ENCODE peak calls at places on chromosomes 13 and 19, in six cellular contexts. M is transverse colon; I is substantia nigra; B is K562; U is CD4-positive, alpha-beta memory T cell; Y is PC-3. D is an unnamed sample.

GRCh38 chr19:31270897-31271568 is 78.2 kb downstream of the TSHZ3 start:
- DNase-seq in M (no peak), I (no peak), Y (no peak), B (no peak), U (no peak), D (peak)

GRCh38 chr13:20824762-20825161 is 51.0 kb upstream of the EEF1AKMT1 start:
- DNase-seq in B (no peak), I (no peak), M (no peak), U (no peak), Y (no peak), D (peak)

GRCh38 chr19:44344255-44344654 is 12.2 kb downstream of the ZNF112 start:
- DNase-seq in Y (no peak), M (no peak), I (no peak), U (no peak), B (no peak), D (no peak)

GRCh38 chr19:30224689-30225606 is 147.2 kb upstream of the ZNF536 start:
- DNase-seq in Y (no peak), I (no peak), M (no peak), B (no peak), U (no peak), D (no peak)

GRCh38 chr19:46052896-46053295 is 12.1 kb upstream of the IGFL4 start:
- DNase-seq in Y (no peak), M (no peak), B (no peak), U (no peak), I (no peak), D (no peak)

GRCh38 chr13:83221813-83222241 is 660.4 kb downstream of the SLITRK1 start:
- DNase-seq in M (no peak), B (no peak), I (no peak), U (no peak), Y (peak), D (peak)

GRCh38 chr19:2064788-2065524 is 13.9 kb upstream of the MKNK2 start:
- DNase-seq in I (no peak), U (no peak), B (no peak), Y (no peak), M (no peak), D (no peak)

GRCh38 chr13:72004975-72005374 is 138.0 kb upstream of the DACH1 start:
- DNase-seq in Y (peak), B (no peak), U (no peak), M (no peak), I (no peak), D (peak)

GRCh38 chr19:45781282-45782161 is 768 bp downstream of the DMPK start:
- DNase-seq in I (no peak), U (no peak), Y (peak), M (peak), B (no peak), D (no peak)

GRCh38 chr19:16571283-16571682 is 932 bp downstream of the SLC35E1 start:
- DNase-seq in M (no peak), B (no peak), I (no peak), Y (peak), U (no peak), D (no peak)

GRCh38 chr13:60379837-60380236 is 17.2 kb upstream of the TDRD3 start:
- DNase-seq in I (no peak), B (no peak), M (no peak), Y (no peak), U (no peak), D (no peak)

GRCh38 chr13:79662882-79663281 is 181.9 kb downstream of the NDFIP2 start:
- DNase-seq in M (peak), B (no peak), U (no peak), Y (peak), I (no peak), D (no peak)

GRCh38 chr19:51552996-51553725 is 17.9 kb upstream of the ZNF175 start:
- DNase-seq in Y (peak), U (no peak), M (peak), I (no peak), B (peak), D (peak)

GRCh38 chr19:10769533-10770491 is 51.9 kb downstream of the DNM2 start:
- DNase-seq in Y (peak), U (peak), I (peak), B (peak), M (peak), D (no peak)

GRCh38 chr19:31139871-31140505 is 209.2 kb downstream of the TSHZ3 start:
- DNase-seq in U (no peak), B (no peak), Y (peak), M (no peak), I (no peak), D (peak)

GRCh38 chr13:29991343-29991742 is 140.9 kb upstream of the UBL3 start:
- DNase-seq in Y (peak), I (no peak), B (no peak), U (no peak), M (no peak), D (peak)

GRCh38 chr19:955803-956746 is 28.1 kb upstream of the WDR18 start:
- DNase-seq in B (no peak), I (no peak), M (peak), Y (no peak), U (no peak), D (no peak)

GRCh38 chr13:40060318-40061007 is 405.0 kb downstream of the COG6 start:
- DNase-seq in B (no peak), U (no peak), Y (peak), I (peak), M (no peak), D (peak)

GRCh38 chr19:49327878-49328544 is 3.0 kb upstream of the SLC6A16 start:
- DNase-seq in B (peak), I (no peak), M (no peak), Y (peak), U (peak), D (peak)

GRCh38 chr19:2150794-2151338 is 500 bp downstream of the AP3D1 start:
- DNase-seq in B (no peak), Y (no peak), U (peak), M (peak), I (no peak), D (no peak)

GRCh38 chr13:76829572-76830327 is 56.5 kb downstream of the KCTD12 start:
- DNase-seq in M (no peak), U (no peak), Y (no peak), B (no peak), I (no peak), D (no peak)

GRCh38 chr13:51534075-51534817 is 50.0 kb upstream of the WDFY2 start:
- DNase-seq in Y (no peak), I (peak), U (peak), B (no peak), M (peak), D (no peak)

GRCh38 chr13:83879431-83880171 is 2.7 kb downstream of the SLITRK1 start:
- DNase-seq in M (no peak), B (no peak), I (peak), Y (no peak), U (no peak), D (no peak)

GRCh38 chr13:74166286-74166685 is 32.1 kb upstream of the KLF12 start:
- DNase-seq in I (no peak), B (no peak), M (no peak), Y (no peak), U (no peak), D (no peak)

GRCh38 chr13:41463823-41464602 is 6.7 kb downstream of the RGCC start:
- DNase-seq in I (no peak), U (peak), Y (no peak), M (peak), B (peak), D (no peak)

GRCh38 chr19:28424662-28425430 is 788.1 kb downstream of the UQCRFS1 start:
- DNase-seq in I (no peak), U (no peak), B (no peak), M (no peak), Y (no peak), D (no peak)

GRCh38 chr19:32227561-32228165 is 117.7 kb upstream of the ZNF507 start:
- DNase-seq in U (no peak), Y (no peak), M (no peak), I (no peak), B (no peak), D (no peak)

GRCh38 chr13:67134322-67135129 is 95.6 kb downstream of the PCDH9 start:
- DNase-seq in U (no peak), B (no peak), M (no peak), Y (no peak), I (no peak), D (peak)

GRCh38 chr13:59754411-59754810 is 409.3 kb downstream of the DIAPH3 start:
- DNase-seq in I (no peak), Y (no peak), B (no peak), M (no peak), U (no peak), D (no peak)

GRCh38 chr19:49152218-49152550 is 3.0 kb downstream of the HRC start:
- DNase-seq in I (no peak), M (no peak), U (no peak), Y (no peak), B (no peak), D (no peak)

GRCh38 chr19:47187023-47187655 is 43.9 kb downstream of the BBC3 start:
- DNase-seq in U (no peak), B (no peak), M (no peak), I (no peak), Y (no peak), D (no peak)

GRCh38 chr13:106810069-106810468 is 242.1 kb upstream of the ARGLU1 start:
- DNase-seq in M (no peak), U (no peak), B (no peak), Y (no peak), I (no peak), D (no peak)

GRCh38 chr19:33797821-33798633 is 1.4 kb downstream of the KCTD15 start:
- DNase-seq in I (no peak), Y (no peak), B (peak), M (peak), U (no peak), D (no peak)

GRCh38 chr13:93066187-93066586 is 160.4 kb upstream of the GPC6 start:
- DNase-seq in B (no peak), M (no peak), Y (peak), I (no peak), U (no peak), D (peak)

GRCh38 chr19:43776285-43776684 is 4.5 kb downstream of the KCNN4 start:
- DNase-seq in Y (no peak), B (peak), I (no peak), M (no peak), U (no peak), D (no peak)

GRCh38 chr13:27168870-27169525 is 2.6 kb downstream of the USP12 start:
- DNase-seq in U (no peak), Y (peak), B (no peak), M (peak), I (no peak), D (no peak)

GRCh38 chr13:113367771-113368170 is 3.8 kb upstream of the GRTP1 start:
- DNase-seq in B (no peak), U (no peak), Y (no peak), I (no peak), M (no peak), D (no peak)

GRCh38 chr13:62829476-62829875 is 1413.8 kb upstream of the PCDH20 start:
- DNase-seq in U (no peak), Y (no peak), I (no peak), B (no peak), M (no peak), D (no peak)

GRCh38 chr19:3362217-3362907 is 4.0 kb upstream of the NFIC start:
- DNase-seq in B (no peak), U (no peak), Y (no peak), M (no peak), I (no peak), D (no peak)
- H3K27ac ChIP-seq in B (peak), U (no peak), Y (no peak), M (peak), I (peak), D (no peak)

DNA sequence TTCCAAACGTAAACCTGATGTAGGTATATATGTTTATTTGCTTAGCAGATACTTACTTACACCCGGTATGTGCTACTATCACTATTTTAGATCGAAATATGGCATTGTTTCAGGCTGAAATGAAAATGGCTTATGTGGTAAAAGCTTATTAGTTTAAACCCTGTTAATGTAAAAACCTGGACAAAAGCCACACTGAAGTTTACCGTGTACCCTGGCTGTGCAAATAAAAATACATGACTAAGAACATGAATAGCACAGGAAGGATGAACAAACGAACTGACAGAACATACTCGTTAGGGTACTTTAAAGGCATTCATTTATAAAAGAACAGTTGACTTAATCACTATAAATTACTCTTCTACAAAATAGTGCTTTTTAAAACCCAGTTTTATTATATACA is 6.6 kb downstream of the CLDN10 start:
- DNase-seq in I (no peak), M (no peak), U (no peak), B (no peak), Y (peak), D (no peak)
- H3K27ac ChIP-seq in I (no peak), M (no peak), U (no peak), B (no peak), Y (no peak), D (no peak)

DNA sequence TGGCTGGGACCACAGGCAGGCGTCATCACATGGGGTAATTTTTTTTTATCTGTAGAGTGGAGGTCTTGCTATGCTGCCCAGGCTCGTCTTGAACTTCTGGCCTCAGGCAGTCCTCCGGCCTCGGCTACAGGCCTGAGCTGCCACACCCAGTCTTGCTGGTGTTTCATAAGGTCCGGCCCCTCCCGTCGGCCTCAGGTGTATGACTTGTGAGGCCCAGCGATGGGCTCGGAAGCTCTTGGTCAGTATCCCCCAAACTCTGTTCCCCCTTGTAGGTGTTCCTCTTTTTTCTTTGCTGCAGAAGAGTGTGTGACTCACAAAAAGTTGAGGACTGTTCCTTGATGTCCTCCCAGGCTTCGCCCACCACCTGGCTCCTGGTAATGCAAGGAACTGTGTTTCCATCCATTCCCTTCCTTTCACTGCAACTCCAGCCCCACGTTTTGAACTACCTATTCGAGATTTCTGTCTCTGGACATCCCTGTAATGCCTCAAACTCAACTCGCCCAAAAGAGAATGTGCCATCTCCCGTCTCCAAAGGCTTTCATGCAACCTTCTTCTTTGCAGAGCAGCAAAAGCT is 5.0 kb downstream of the USF2 start:
- DNase-seq in Y (no peak), I (no peak), B (no peak), U (no peak), M (no peak), D (no peak)
- H3K27ac ChIP-seq in Y (no peak), I (peak), B (no peak), U (no peak), M (no peak), D (no peak)

DNA sequence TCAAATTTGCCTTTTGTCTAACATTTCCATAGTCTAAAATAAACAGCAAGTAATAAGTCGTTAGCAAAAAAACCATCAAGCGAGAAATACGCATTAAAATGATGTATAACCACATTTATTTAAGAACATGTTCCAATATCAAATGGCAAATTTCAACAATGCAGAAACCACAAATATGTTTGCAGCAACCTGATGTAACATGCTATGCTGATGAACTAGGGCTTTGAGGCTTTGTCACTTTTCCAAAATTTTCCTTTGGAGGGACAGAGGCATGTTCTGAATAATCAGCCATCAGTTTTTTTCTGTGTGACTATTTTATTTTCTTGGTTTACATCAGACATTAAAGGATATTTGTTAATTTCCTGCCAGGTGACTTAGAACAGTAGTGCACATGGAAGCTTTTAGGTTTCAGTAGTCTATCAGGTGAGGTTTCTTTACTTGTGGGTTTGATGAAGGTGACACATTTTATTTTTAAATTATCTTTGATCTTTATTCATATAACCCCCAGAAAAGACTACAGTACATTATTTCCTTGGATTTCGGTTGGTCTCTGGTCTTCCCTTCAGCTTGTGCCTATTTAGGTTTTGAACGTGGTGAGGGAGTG is 74.6 kb upstream of the TEX29 start:
- DNase-seq in M (no peak), I (no peak), B (no peak), Y (no peak), U (no peak), D (no peak)
- H3K27ac ChIP-seq in M (no peak), I (no peak), B (no peak), Y (no peak), U (no peak), D (no peak)

DNA sequence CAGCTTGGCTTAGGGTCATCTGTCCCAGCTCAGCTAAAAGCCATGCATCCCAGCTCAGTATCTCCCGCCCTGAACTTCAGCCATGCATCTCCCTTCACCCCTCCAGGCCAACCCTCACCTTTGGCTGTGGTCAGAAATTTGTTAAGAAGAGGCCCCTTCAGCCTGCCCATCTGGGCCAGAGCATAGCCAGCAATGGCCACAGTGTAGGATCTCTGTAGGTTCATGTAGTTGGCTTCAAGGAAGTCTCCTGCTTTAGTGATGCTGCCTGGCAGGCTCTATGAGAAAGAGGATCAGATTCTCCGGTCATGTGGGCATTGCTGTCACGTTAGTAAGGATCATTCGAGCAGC is 16.6 kb upstream of the TNFSF14 start:
- DNase-seq in Y (no peak), U (no peak), B (no peak), I (no peak), M (no peak), D (no peak)
- H3K27ac ChIP-seq in Y (no peak), U (no peak), B (no peak), I (no peak), M (no peak), D (no peak)

GRCh38 chr19:3669616-3670257 is 30.5 kb downstream of the PIP5K1C start:
- DNase-seq in U (no peak), I (no peak), B (no peak), Y (no peak), M (no peak), D (no peak)
- H3K27ac ChIP-seq in U (no peak), I (peak), B (peak), Y (no peak), M (peak), D (peak)

DNA sequence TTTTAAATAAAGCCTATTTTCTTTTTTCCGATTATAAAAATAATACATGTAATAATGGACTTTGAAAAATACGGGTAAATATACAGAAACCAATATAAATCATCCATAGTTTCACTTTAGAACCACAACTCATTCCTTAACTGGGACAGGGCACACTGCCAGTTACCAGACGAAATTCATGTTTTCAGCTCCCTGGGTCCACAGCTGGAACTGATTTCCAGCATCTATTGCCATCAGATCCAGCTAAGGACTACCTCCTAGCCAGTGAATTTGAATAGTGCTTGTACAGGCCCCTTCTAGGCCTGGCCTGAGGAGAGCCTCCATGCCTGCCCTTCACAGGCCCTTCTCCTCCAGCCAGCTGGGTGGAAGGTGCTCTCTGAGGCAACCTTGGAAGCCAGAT is 30.1 kb upstream of the ATP12A start:
- DNase-seq in Y (no peak), B (no peak), M (no peak), U (no peak), I (no peak), D (no peak)
- H3K27ac ChIP-seq in Y (no peak), B (no peak), M (peak), U (no peak), I (no peak), D (no peak)

DNA sequence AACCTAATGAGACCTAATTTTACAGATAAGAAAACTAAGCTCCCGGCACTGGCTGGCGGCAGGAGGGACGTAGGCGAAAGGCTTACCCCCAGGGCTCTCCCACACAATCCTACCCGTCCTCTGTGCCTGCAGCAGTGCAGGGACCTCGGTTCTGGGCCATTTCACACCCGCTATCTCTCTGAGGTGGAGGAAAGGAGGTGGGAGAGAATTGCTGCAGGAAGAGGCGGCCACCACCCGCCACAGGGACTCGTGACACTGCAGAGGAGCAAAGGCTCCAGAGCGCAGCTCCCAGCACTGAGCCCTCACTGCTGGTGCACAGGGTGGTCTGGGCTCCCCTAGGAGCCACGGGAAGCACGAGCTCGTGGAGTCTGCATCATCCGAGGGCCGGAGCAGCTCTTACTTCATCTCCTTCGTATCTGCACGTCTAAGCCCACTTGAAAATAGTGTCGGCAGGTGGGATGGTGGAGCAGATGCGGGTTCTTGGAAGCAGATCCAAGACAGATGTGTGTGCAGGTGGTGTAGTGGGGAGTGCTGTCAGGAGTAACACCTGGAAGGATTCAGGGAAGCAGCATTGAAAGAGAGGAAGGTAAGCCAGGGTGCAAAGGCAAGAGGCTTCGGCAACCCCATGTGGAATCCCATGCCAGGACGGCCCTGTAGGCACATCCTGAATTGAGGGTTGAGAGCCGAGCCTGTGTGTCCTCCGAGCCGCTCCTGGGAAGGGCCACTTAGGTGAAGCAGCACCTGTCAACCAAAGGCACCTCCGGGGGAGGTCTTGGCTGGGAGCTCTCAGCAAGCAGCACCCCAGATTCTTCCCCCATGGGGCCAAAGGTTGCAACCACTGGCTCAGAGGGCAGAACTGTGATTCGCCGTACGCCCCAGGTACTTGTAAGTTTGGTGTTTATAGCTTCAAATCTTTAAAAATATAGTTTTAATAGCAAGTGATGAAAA is 115.8 kb upstream of the SPACA7 start:
- DNase-seq in B (no peak), M (no peak), Y (no peak), I (no peak), U (no peak), D (no peak)
- H3K27ac ChIP-seq in B (no peak), M (no peak), Y (no peak), I (no peak), U (no peak), D (no peak)

GRCh38 chr19:7349961-7350711 is 1.4 kb downstream of the ARHGEF18 start:
- DNase-seq in I (no peak), Y (no peak), M (peak), B (no peak), U (peak), D (no peak)
- H3K27ac ChIP-seq in I (no peak), Y (no peak), M (peak), B (no peak), U (peak), D (no peak)

D was measured in brain microvascular endothelial cell.